ENCODE peak calls at places on chromosomes 12 and 14, in five cellular contexts. Z is NCI-H2171; M is upper lobe of right lung; T is AG10803; N is stimulated activated CD8-positive, alpha-beta memory T cell treated with anti-CD3 and anti-CD28 coated beads, Interleukin-4, amount 100 ng/mL, for 4 hours. A is an unnamed sample.

GRCh38 chr14:91482278-91483023 is 27.7 kb downstream of the PPP4R3A start:
- DNase-seq in Z (no peak), T (peak; percentile 61), N (no peak), M (no peak), A (no peak)

GRCh38 chr14:61526405-61527312 is 168.7 kb upstream of the HIF1A start:
- DNase-seq in Z (no peak), M (peak; percentile 70), T (no peak), N (no peak), A (no peak)

GRCh38 chr12:80218925-80219714 is 119.8 kb downstream of the OTOGL start:
- DNase-seq in N (no peak), Z (no peak), M (no peak), T (no peak), A (no peak)

GRCh38 chr12:127145929-127146789 is 1120.8 kb upstream of the TMEM132C start:
- DNase-seq in Z (no peak), T (peak; percentile 63), N (peak; percentile 66), M (peak; percentile 88), A (peak; percentile 91)

GRCh38 chr12:101920906-101921305 is 43.5 kb downstream of the DRAM1 start:
- DNase-seq in T (peak; percentile 21), N (no peak), Z (no peak), M (no peak), A (no peak)

GRCh38 chr12:111368291-111368683 is 608 bp downstream of the PHETA1 start:
- DNase-seq in Z (no peak), T (no peak), N (no peak), M (peak; percentile 68), A (no peak)

GRCh38 chr12:25102402-25102801 is 92.6 kb downstream of the DNAI7 start:
- DNase-seq in Z (no peak), T (no peak), M (no peak), N (no peak), A (no peak)

GRCh38 chr12:7118914-7119313 is 9.8 kb downstream of the RBP5 start:
- DNase-seq in T (no peak), Z (no peak), N (no peak), M (no peak), A (no peak)

GRCh38 chr14:79732911-79733310 is 478.4 kb downstream of the DIO2 start:
- DNase-seq in Z (no peak), T (no peak), M (no peak), N (no peak), A (no peak)

GRCh38 chr12:50187084-50187900 is 20.1 kb upstream of the CERS5 start:
- DNase-seq in Z (no peak), T (peak; percentile 96), M (no peak), N (no peak), A (no peak)

GRCh38 chr12:127107744-127108143 is 1159.2 kb upstream of the TMEM132C start:
- DNase-seq in Z (no peak), N (no peak), T (no peak), M (no peak), A (no peak)

GRCh38 chr12:104536841-104537240 is 80.1 kb downstream of the CHST11 start:
- DNase-seq in N (no peak), T (peak; percentile 61), M (no peak), Z (peak; percentile 34), A (no peak)

A was measured in posterior vena cava.